ENCODE peak calls at places on chromosomes 1 and 21, in ten cellular contexts. One of them, this sample, is unnamed.

GRCh38 chr21:10463156-10463555 is 58.2 kb upstream of the TPTE start:
- DNase-seq in GM20000: no peak
- DNase-seq in suprapubic skin: no peak
- DNase-seq in neural crest cell: no peak
- DNase-seq in fibroblast of pulmonary artery: no peak
- DNase-seq in brain microvascular endothelial cell: no peak
- DNase-seq in fibroblast of lung: no peak
- DNase-seq in endodermal cell: no peak
- DNase-seq in A549: no peak
- DNase-seq in GM23338: no peak
- DNase-seq in this sample: no peak

GRCh38 chr21:18468775-18469174 is 65.2 kb upstream of the TMPRSS15 start:
- DNase-seq in GM20000: no peak
- DNase-seq in suprapubic skin: no peak
- DNase-seq in neural crest cell: no peak
- DNase-seq in fibroblast of pulmonary artery: no peak
- DNase-seq in brain microvascular endothelial cell: no peak
- DNase-seq in fibroblast of lung: no peak
- DNase-seq in endodermal cell: no peak
- DNase-seq in A549: no peak
- DNase-seq in GM23338: no peak
- DNase-seq in this sample: no peak

GRCh38 chr1:227210604-227211003 is 107.7 kb downstream of the CDC42BPA start:
- DNase-seq in GM20000: no peak
- DNase-seq in suprapubic skin: no peak
- DNase-seq in neural crest cell: no peak
- DNase-seq in fibroblast of pulmonary artery: no peak
- DNase-seq in brain microvascular endothelial cell: no peak
- DNase-seq in fibroblast of lung: no peak
- DNase-seq in endodermal cell: no peak
- DNase-seq in A549: no peak
- DNase-seq in GM23338: no peak
- DNase-seq in this sample: no peak

GRCh38 chr1:9435101-9435636 is 104.1 kb upstream of the SLC25A33 start:
- DNase-seq in GM20000: no peak
- DNase-seq in suprapubic skin: no peak
- DNase-seq in neural crest cell: no peak
- DNase-seq in fibroblast of pulmonary artery: no peak
- DNase-seq in brain microvascular endothelial cell: no peak
- DNase-seq in fibroblast of lung: peak; percentile 61
- DNase-seq in endodermal cell: no peak
- DNase-seq in A549: no peak
- DNase-seq in GM23338: no peak
- DNase-seq in this sample: no peak

GRCh38 chr1:90810681-90811080 is 93.6 kb upstream of the BARHL2 start:
- DNase-seq in GM20000: no peak
- DNase-seq in suprapubic skin: no peak
- DNase-seq in neural crest cell: no peak
- DNase-seq in fibroblast of pulmonary artery: no peak
- DNase-seq in brain microvascular endothelial cell: no peak
- DNase-seq in fibroblast of lung: no peak
- DNase-seq in endodermal cell: no peak
- DNase-seq in A549: no peak
- DNase-seq in GM23338: no peak
- DNase-seq in this sample: no peak

GRCh38 chr1:160362168-160362941 is 4.5 kb upstream of the NHLH1 start:
- DNase-seq in GM20000: no peak
- DNase-seq in suprapubic skin: no peak
- DNase-seq in neural crest cell: no peak
- DNase-seq in fibroblast of pulmonary artery: no peak
- DNase-seq in brain microvascular endothelial cell: no peak
- DNase-seq in fibroblast of lung: no peak
- DNase-seq in endodermal cell: no peak
- DNase-seq in A549: no peak
- DNase-seq in GM23338: peak; percentile 55
- DNase-seq in this sample: no peak

GRCh38 chr1:13983393-13983792 is 283.4 kb downstream of the PRDM2 start:
- DNase-seq in GM20000: no peak
- DNase-seq in suprapubic skin: no peak
- DNase-seq in neural crest cell: no peak
- DNase-seq in fibroblast of pulmonary artery: no peak
- DNase-seq in brain microvascular endothelial cell: no peak
- DNase-seq in fibroblast of lung: no peak
- DNase-seq in endodermal cell: no peak
- DNase-seq in A549: no peak
- DNase-seq in GM23338: no peak
- DNase-seq in this sample: no peak

GRCh38 chr1:163781146-163781545 is 459.4 kb downstream of the NUF2 start:
- DNase-seq in GM20000: no peak
- DNase-seq in suprapubic skin: no peak
- DNase-seq in neural crest cell: no peak
- DNase-seq in fibroblast of pulmonary artery: no peak
- DNase-seq in brain microvascular endothelial cell: no peak
- DNase-seq in fibroblast of lung: no peak
- DNase-seq in endodermal cell: no peak
- DNase-seq in A549: no peak
- DNase-seq in GM23338: no peak
- DNase-seq in this sample: no peak

GRCh38 chr21:15820857-15821256 is 91.1 kb downstream of the USP25 start:
- DNase-seq in GM20000: no peak
- DNase-seq in suprapubic skin: no peak
- DNase-seq in neural crest cell: no peak
- DNase-seq in fibroblast of pulmonary artery: peak; percentile 28
- DNase-seq in brain microvascular endothelial cell: no peak
- DNase-seq in fibroblast of lung: peak; percentile 36
- DNase-seq in endodermal cell: no peak
- DNase-seq in A549: no peak
- DNase-seq in GM23338: no peak
- DNase-seq in this sample: no peak

GRCh38 chr1:197342044-197342565 is 74.1 kb downstream of the CRB1 start:
- DNase-seq in GM20000: no peak
- DNase-seq in suprapubic skin: no peak
- DNase-seq in neural crest cell: no peak
- DNase-seq in fibroblast of pulmonary artery: no peak
- DNase-seq in brain microvascular endothelial cell: no peak
- DNase-seq in fibroblast of lung: peak; percentile 40
- DNase-seq in endodermal cell: no peak
- DNase-seq in A549: no peak
- DNase-seq in GM23338: peak; percentile 28
- DNase-seq in this sample: no peak

GRCh38 chr1:198220428-198220827 is 63.6 kb downstream of the NEK7 start:
- DNase-seq in GM20000: no peak
- DNase-seq in suprapubic skin: no peak
- DNase-seq in neural crest cell: no peak
- DNase-seq in fibroblast of pulmonary artery: peak; percentile 78
- DNase-seq in brain microvascular endothelial cell: peak; percentile 95
- DNase-seq in fibroblast of lung: peak; percentile 95
- DNase-seq in endodermal cell: no peak
- DNase-seq in A549: no peak
- DNase-seq in GM23338: no peak
- DNase-seq in this sample: no peak

GRCh38 chr1:110645962-110646735 is 28.6 kb downstream of the KCNA3 start:
- DNase-seq in GM20000: no peak
- DNase-seq in suprapubic skin: no peak
- DNase-seq in neural crest cell: no peak
- DNase-seq in fibroblast of pulmonary artery: peak; percentile 34
- DNase-seq in brain microvascular endothelial cell: no peak
- DNase-seq in fibroblast of lung: peak; percentile 15
- DNase-seq in endodermal cell: no peak
- DNase-seq in A549: no peak
- DNase-seq in GM23338: no peak
- DNase-seq in this sample: no peak

DNA sequence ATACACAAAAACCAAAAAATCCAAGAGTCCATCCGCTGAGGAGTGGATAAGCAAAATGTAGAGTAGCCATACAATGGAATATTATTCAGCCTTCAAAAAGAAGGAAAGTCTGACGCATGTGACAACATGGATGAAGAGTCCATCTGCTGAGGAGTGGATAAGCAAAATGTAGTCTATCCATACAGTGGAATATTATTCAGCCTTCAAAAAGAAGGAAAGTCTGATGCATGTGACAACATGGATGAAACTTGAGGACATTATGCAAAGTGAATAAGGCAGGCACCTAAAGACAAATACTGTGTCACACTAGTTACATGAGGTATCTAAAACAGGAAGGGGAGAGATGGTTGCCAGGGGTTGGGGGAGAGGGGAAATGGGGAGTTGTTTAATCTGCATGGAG is 14.0 kb upstream of the IGSF21 start:
- DNase-seq in GM20000: no peak
- DNase-seq in suprapubic skin: no peak
- DNase-seq in neural crest cell: no peak
- DNase-seq in fibroblast of pulmonary artery: no peak
- DNase-seq in brain microvascular endothelial cell: no peak
- DNase-seq in fibroblast of lung: no peak
- DNase-seq in endodermal cell: no peak
- DNase-seq in A549: no peak
- DNase-seq in GM23338: no peak
- DNase-seq in this sample: no peak
- TF ChIP-seq CTCF in GM20000: no peak
- TF ChIP-seq CTCF in suprapubic skin: no peak
- TF ChIP-seq CTCF in neural crest cell: no peak
- TF ChIP-seq CTCF in fibroblast of pulmonary artery: no peak
- TF ChIP-seq CTCF in brain microvascular endothelial cell: no peak
- TF ChIP-seq CTCF in fibroblast of lung: no peak
- TF ChIP-seq CTCF in endodermal cell: no peak
- TF ChIP-seq CTCF in A549: no peak
- TF ChIP-seq CTCF in GM23338: no peak
- TF ChIP-seq CTCF in this sample: no peak

GRCh38 chr1:240091614-240092300 is at the start of gene FMN2:
- DNase-seq in GM20000: peak; percentile 33
- DNase-seq in suprapubic skin: no peak
- DNase-seq in neural crest cell: peak; percentile 61
- DNase-seq in fibroblast of pulmonary artery: no peak
- DNase-seq in brain microvascular endothelial cell: peak; percentile 8
- DNase-seq in fibroblast of lung: peak; percentile 66
- DNase-seq in endodermal cell: peak; percentile 88
- DNase-seq in A549: peak; percentile 73
- DNase-seq in GM23338: peak; percentile 78
- DNase-seq in this sample: no peak

GRCh38 chr1:240094043-240094722 is 2.5 kb downstream of the FMN2 start:
- DNase-seq in GM20000: no peak
- DNase-seq in suprapubic skin: no peak
- DNase-seq in neural crest cell: no peak
- DNase-seq in fibroblast of pulmonary artery: no peak
- DNase-seq in brain microvascular endothelial cell: no peak
- DNase-seq in fibroblast of lung: peak; percentile 20
- DNase-seq in endodermal cell: no peak
- DNase-seq in A549: no peak
- DNase-seq in GM23338: no peak
- DNase-seq in this sample: no peak

GRCh38 chr1:240091201-240091600 is 482 bp upstream of the FMN2 start:
- DNase-seq in GM20000: no peak
- DNase-seq in suprapubic skin: no peak
- DNase-seq in neural crest cell: no peak
- DNase-seq in fibroblast of pulmonary artery: no peak
- DNase-seq in brain microvascular endothelial cell: no peak
- DNase-seq in fibroblast of lung: no peak
- DNase-seq in endodermal cell: no peak
- DNase-seq in A549: peak; percentile 14
- DNase-seq in GM23338: no peak
- DNase-seq in this sample: no peak

GRCh38 chr1:240093120-240093961 is 1.7 kb downstream of the FMN2 start:
- DNase-seq in GM20000: peak; percentile 20
- DNase-seq in suprapubic skin: no peak
- DNase-seq in neural crest cell: peak; percentile 23
- DNase-seq in fibroblast of pulmonary artery: no peak
- DNase-seq in brain microvascular endothelial cell: peak; percentile 25
- DNase-seq in fibroblast of lung: peak; percentile 45
- DNase-seq in endodermal cell: peak; percentile 85
- DNase-seq in A549: no peak
- DNase-seq in GM23338: peak; percentile 68
- DNase-seq in this sample: no peak

GRCh38 chr1:240092301-240093119 is 827 bp downstream of the FMN2 start:
- DNase-seq in GM20000: peak; percentile 32
- DNase-seq in suprapubic skin: no peak
- DNase-seq in neural crest cell: peak; percentile 30
- DNase-seq in fibroblast of pulmonary artery: peak; percentile 44
- DNase-seq in brain microvascular endothelial cell: peak; percentile 57
- DNase-seq in fibroblast of lung: peak; percentile 81
- DNase-seq in endodermal cell: peak; percentile 80
- DNase-seq in A549: peak; percentile 49
- DNase-seq in GM23338: peak; percentile 57
- DNase-seq in this sample: no peak
- TF ChIP-seq CTCF in GM20000: no peak
- TF ChIP-seq CTCF in suprapubic skin: no peak
- TF ChIP-seq CTCF in neural crest cell: peak; percentile 36
- TF ChIP-seq CTCF in fibroblast of pulmonary artery: no peak
- TF ChIP-seq CTCF in brain microvascular endothelial cell: peak; percentile 57
- TF ChIP-seq CTCF in fibroblast of lung: peak; percentile 33
- TF ChIP-seq CTCF in endodermal cell: peak; percentile 63
- TF ChIP-seq CTCF in A549: peak; percentile 49
- TF ChIP-seq CTCF in GM23338: peak; percentile 59
- TF ChIP-seq CTCF in this sample: no peak

GRCh38 chr1:156025873-156026272 is 5.1 kb upstream of the SSR2 start:
- DNase-seq in GM20000: peak; percentile 67
- DNase-seq in suprapubic skin: no peak
- DNase-seq in neural crest cell: peak; percentile 62
- DNase-seq in fibroblast of pulmonary artery: peak; percentile 57
- DNase-seq in brain microvascular endothelial cell: peak; percentile 62
- DNase-seq in fibroblast of lung: peak; percentile 36
- DNase-seq in endodermal cell: peak; percentile 91
- DNase-seq in A549: peak; percentile 78
- DNase-seq in GM23338: peak; percentile 84
- DNase-seq in this sample: no peak
- TF ChIP-seq CTCF in GM20000: peak; percentile 52
- TF ChIP-seq CTCF in suprapubic skin: peak; percentile 22
- TF ChIP-seq CTCF in neural crest cell: peak; percentile 71
- TF ChIP-seq CTCF in fibroblast of pulmonary artery: peak; percentile 84
- TF ChIP-seq CTCF in brain microvascular endothelial cell: peak; percentile 95
- TF ChIP-seq CTCF in fibroblast of lung: peak; percentile 52
- TF ChIP-seq CTCF in endodermal cell: peak; percentile 87
- TF ChIP-seq CTCF in A549: peak; percentile 47
- TF ChIP-seq CTCF in GM23338: peak; percentile 92
- TF ChIP-seq CTCF in this sample: no peak

DNA sequence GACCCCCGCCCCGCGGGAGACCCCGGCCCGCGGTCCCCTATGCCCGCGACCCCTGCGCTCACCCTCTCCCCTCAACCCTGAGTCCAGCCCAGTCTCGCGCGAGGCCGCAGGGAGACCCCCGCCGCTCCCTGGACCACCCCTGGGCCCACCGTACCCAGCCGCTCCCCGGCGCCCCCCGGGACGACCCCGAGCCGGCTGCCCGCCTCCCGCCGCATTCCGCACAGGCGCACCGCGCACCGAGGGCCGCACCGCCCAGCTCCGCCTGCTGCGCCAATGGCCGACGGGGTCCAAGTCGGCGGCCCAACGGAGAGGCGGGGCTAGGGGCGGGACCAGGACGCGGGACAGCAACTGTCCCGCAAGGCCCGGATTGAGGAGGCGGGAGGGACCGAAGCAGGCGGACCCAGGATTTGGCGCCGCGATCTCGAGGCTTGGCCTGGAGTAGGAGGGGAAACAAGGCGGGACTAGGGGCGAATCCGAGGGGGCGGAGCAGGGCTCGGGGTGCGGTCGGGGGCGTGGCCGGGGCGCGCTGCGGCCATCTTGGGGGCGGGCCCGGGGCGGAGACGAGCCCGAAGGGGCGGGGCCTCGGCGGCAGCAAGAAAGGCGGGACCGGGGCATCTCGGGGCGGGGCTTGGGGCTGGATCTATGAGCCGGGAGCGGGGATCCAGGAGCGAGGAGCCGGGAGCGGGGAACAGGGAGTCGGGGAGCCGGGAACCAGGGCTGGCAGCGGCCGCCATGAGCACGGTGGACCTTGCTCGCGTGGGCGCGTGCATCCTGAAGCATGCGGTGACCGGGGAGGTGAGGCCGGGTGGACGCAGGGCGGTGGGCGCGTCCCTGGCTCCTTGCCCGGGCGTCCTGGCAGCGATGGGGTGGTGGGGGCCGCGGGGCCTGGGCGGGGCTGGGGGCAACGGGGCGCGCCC is at the start of gene PRXL2B:
- DNase-seq in GM20000: peak; percentile 100
- DNase-seq in suprapubic skin: peak; percentile 100
- DNase-seq in neural crest cell: peak; percentile 99
- DNase-seq in fibroblast of pulmonary artery: peak; percentile 99
- DNase-seq in brain microvascular endothelial cell: peak; percentile 99
- DNase-seq in fibroblast of lung: peak; percentile 98
- DNase-seq in endodermal cell: peak; percentile 99
- DNase-seq in A549: peak; percentile 89
- DNase-seq in GM23338: peak; percentile 97
- DNase-seq in this sample: peak; percentile 91
- TF ChIP-seq CTCF in GM20000: no peak
- TF ChIP-seq CTCF in suprapubic skin: no peak
- TF ChIP-seq CTCF in neural crest cell: no peak
- TF ChIP-seq CTCF in fibroblast of pulmonary artery: no peak
- TF ChIP-seq CTCF in brain microvascular endothelial cell: no peak
- TF ChIP-seq CTCF in fibroblast of lung: no peak
- TF ChIP-seq CTCF in endodermal cell: no peak
- TF ChIP-seq CTCF in A549: no peak
- TF ChIP-seq CTCF in GM23338: no peak
- TF ChIP-seq CTCF in this sample: no peak